ENCODE peak calls at places on chromosomes 6 and 20, in ten cellular contexts. M is OCI-LY7, B is pancreas, C is stomach, U is IMR-90, T is colonic mucosa, S is Peyer's patch, I is PC-3, J is tibial nerve, D is gastrocnemius medialis. F is an unnamed sample.

GRCh38 chr20:9884666-9885065 is 45.8 kb upstream of the PAK5 start:
- DNase-seq in M (no peak), B (no peak), C (no peak), U (peak; percentile 1), T (no peak), S (no peak), I (peak; percentile 59), J (no peak), D (no peak), F (no peak)

GRCh38 chr20:14860410-14860814 is 523.0 kb upstream of the FLRT3 start:
- DNase-seq in M (no peak), B (no peak), C (no peak), U (no peak), T (no peak), S (no peak), I (peak; percentile 53), J (no peak), D (no peak), F (peak; percentile 17)

GRCh38 chr6:20808984-20809383 is 274.7 kb downstream of the CDKAL1 start:
- DNase-seq in M (no peak), B (no peak), C (no peak), U (no peak), T (no peak), S (no peak), I (no peak), J (no peak), D (no peak), F (no peak)

GRCh38 chr6:39280247-39280731 is 33.9 kb downstream of the KCNK17 start:
- DNase-seq in M (no peak), B (peak; percentile 35), C (peak; percentile 60), U (no peak), T (peak; percentile 80), S (peak; percentile 84), I (peak; percentile 86), J (no peak), D (no peak), F (no peak)

GRCh38 chr20:22946594-22946993 is 88.5 kb upstream of the SSTR4 start:
- DNase-seq in M (no peak), B (no peak), C (no peak), U (no peak), T (no peak), S (no peak), I (peak; percentile 28), J (no peak), D (no peak), F (no peak)

GRCh38 chr6:31336872-31337496 is 20.0 kb downstream of the HLA-B start:
- DNase-seq in M (peak; percentile 77), B (no peak), C (no peak), U (no peak), T (no peak), S (no peak), I (no peak), J (no peak), D (no peak), F (no peak)

GRCh38 chr6:22363166-22363965 is 66.5 kb upstream of the PRL start:
- DNase-seq in M (no peak), B (no peak), C (no peak), U (no peak), T (no peak), S (no peak), I (peak; percentile 92), J (no peak), D (no peak), F (no peak)

GRCh38 chr20:42857446-42857845 is 332.3 kb downstream of the PTPRT start:
- DNase-seq in M (no peak), B (no peak), C (no peak), U (no peak), T (no peak), S (no peak), I (no peak), J (no peak), D (no peak), F (no peak)

GRCh38 chr6:1297746-1298145 is 14.2 kb upstream of the FOXQ1 start:
- DNase-seq in M (no peak), B (no peak), C (no peak), U (peak; percentile 78), T (no peak), S (no peak), I (no peak), J (no peak), D (no peak), F (no peak)

GRCh38 chr20:48015943-48016723 is 230.9 kb upstream of the SULF2 start:
- DNase-seq in M (no peak), B (no peak), C (no peak), U (peak; percentile 82), T (no peak), S (no peak), I (peak; percentile 77), J (no peak), D (no peak), F (no peak)

GRCh38 chr6:169162968-169163903 is 90.4 kb downstream of the THBS2 start:
- DNase-seq in M (no peak), B (no peak), C (no peak), U (peak; percentile 99), T (no peak), S (no peak), I (peak; percentile 90), J (peak; percentile 52), D (no peak), F (no peak)

GRCh38 chr20:4848041-4848440 is 126.3 kb downstream of the PRND start:
- DNase-seq in M (no peak), B (no peak), C (no peak), U (no peak), T (no peak), S (no peak), I (no peak), J (no peak), D (no peak), F (no peak)

GRCh38 chr6:15602144-15602543 is 60.7 kb downstream of the DTNBP1 start:
- DNase-seq in M (no peak), B (no peak), C (no peak), U (no peak), T (no peak), S (no peak), I (no peak), J (no peak), D (no peak), F (no peak)

GRCh38 chr6:148109732-148110131 is 232.9 kb upstream of the SASH1 start:
- DNase-seq in M (no peak), B (no peak), C (no peak), U (no peak), T (no peak), S (no peak), I (no peak), J (no peak), D (no peak), F (no peak)

GRCh38 chr20:59723607-59724456 is 119.5 kb downstream of the PHACTR3 start:
- DNase-seq in M (no peak), B (no peak), C (no peak), U (no peak), T (peak; percentile 5), S (no peak), I (no peak), J (no peak), D (no peak), F (no peak)

GRCh38 chr20:58718729-58719128 is 26.1 kb downstream of the NPEPL1 start:
- DNase-seq in M (no peak), B (no peak), C (no peak), U (no peak), T (peak; percentile 13), S (no peak), I (no peak), J (no peak), D (peak; percentile 1), F (peak; percentile 8)

GRCh38 chr6:142413111-142413510 is 111.3 kb downstream of the ADGRG6 start:
- DNase-seq in M (no peak), B (no peak), C (no peak), U (peak; percentile 55), T (no peak), S (no peak), I (no peak), J (no peak), D (no peak), F (no peak)

GRCh38 chr20:39676857-39677351 is 714.8 kb downstream of the DHX35 start:
- DNase-seq in M (no peak), B (peak; percentile 21), C (no peak), U (peak; percentile 3), T (peak; percentile 20), S (no peak), I (no peak), J (no peak), D (no peak), F (no peak)

DNA sequence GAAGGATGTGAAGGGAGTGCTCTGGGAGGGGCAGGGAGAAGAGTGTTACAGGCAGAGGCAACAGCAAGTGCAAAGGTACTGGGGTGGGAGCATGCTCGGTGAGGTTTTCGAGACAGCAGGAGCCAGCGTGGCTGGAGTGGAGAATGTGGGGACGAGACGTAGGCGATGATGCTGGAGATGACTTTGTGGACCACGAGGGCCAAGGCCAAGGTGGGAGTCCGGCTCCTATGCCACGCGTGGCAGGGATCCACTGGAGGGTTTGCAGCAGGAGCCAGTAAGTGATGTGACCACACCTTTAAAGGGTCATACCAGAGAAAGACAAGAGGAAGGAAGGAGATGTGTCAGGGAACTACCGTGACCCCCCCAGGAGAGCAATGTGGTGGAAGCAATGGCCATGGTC is 7.3 kb downstream of the PTGIS start:
- DNase-seq in M (no peak), B (no peak), C (peak; percentile 5), U (no peak), T (no peak), S (no peak), I (no peak), J (no peak), D (no peak), F (no peak)
- H3K4me1 ChIP-seq in M (no peaks in the 10 kb centered on the region), B (no peaks in the 10 kb centered on the region), C (peaks cover 11% of the 10 kb centered on the region), U (peaks cover 14% of the 10 kb centered on the region), T (no peaks in the 10 kb centered on the region), S (no peaks in the 10 kb centered on the region), I (peaks cover 11% of the 10 kb centered on the region), J (peaks cover 15% of the 10 kb centered on the region), D (peaks cover 14% of the 10 kb centered on the region), F (peaks cover 15% of the 10 kb centered on the region)

GRCh38 chr6:118768441-118768840 is 117.0 kb upstream of the CEP85L start:
- DNase-seq in M (no peak), B (no peak), C (no peak), U (no peak), T (no peak), S (no peak), I (no peak), J (no peak), D (no peak), F (no peak)
- TF ChIP-seq CTCF in M (no peak), B (no peak), C (no peak), U (no peak), T (no peak), S (no peak), I (no peak), J (no peak), D (no peak), F (no peak)

DNA sequence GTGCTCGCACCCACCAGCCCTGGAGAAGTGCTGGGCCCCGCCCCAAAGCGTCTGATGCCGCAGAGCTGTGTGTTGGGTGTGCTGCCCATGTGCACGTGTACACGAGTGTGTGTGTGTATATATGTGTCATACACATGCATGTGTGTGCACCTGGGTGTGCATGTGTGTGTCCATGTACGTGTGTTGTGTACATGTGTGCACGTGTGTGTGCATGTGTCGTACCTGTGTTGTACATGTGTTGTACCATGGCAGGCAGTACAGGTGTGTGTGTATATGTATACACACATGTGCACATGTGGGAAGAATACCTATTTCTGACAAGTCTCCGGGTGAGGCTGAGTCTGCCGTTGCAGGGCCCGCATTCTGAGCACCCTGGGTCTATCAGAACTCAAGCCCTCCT is 6.2 kb upstream of the MRGBP start:
- DNase-seq in M (no peak), B (no peak), C (no peak), U (no peak), T (no peak), S (no peak), I (no peak), J (no peak), D (no peak), F (no peak)
- H3K4me1 ChIP-seq in M (peaks cover 24% of the 10 kb centered on the region), B (peaks cover 3% of the 10 kb centered on the region), C (peaks cover 11% of the 10 kb centered on the region), U (peaks cover 19% of the 10 kb centered on the region), T (peaks cover 4% of the 10 kb centered on the region), S (peaks cover 10% of the 10 kb centered on the region), I (peaks cover 27% of the 10 kb centered on the region), J (no peaks in the 10 kb centered on the region), D (peaks cover 9% of the 10 kb centered on the region), F (peaks cover 6% of the 10 kb centered on the region)

GRCh38 chr6:166465671-166466087 is 82.9 kb upstream of the MPC1 start:
- DNase-seq in M (no peak), B (no peak), C (no peak), U (peak; percentile 32), T (no peak), S (peak; percentile 43), I (no peak), J (no peak), D (no peak), F (peak; percentile 46)
- TF ChIP-seq CTCF in M (peak; percentile 22), B (no peak), C (no peak), U (peak; percentile 13), T (no peak), S (no peak), I (no peak), J (no peak), D (no peak), F (peak; percentile 32)

F was measured in uterus.